ENCODE peak calls at places on chromosome X, in four cellular contexts. U is CD4-positive, alpha-beta T cell; P is PC-3; Q is HCT116. M is an unnamed sample.

GRCh38 chrX:154548028-154548316 is 552 bp downstream of the IKBKG start:
- DNase-seq in U (no peak), P (no peak), Q (no peak), M (no peak)

GRCh38 chrX:17860811-17861495 is at the start of gene RAI2:
- DNase-seq in U (peak; percentile 3), P (no peak), Q (no peak), M (peak; percentile 19)

GRCh38 chrX:11261260-11261659 is 32.0 kb upstream of the AMELX start:
- DNase-seq in U (no peak), P (peak; percentile 82), Q (no peak), M (no peak)

GRCh38 chrX:508163-508562 is 121.5 kb upstream of the PPP2R3B start:
- DNase-seq in U (no peak), P (no peak), Q (no peak), M (no peak)

GRCh38 chrX:84168095-84168494 is 19.9 kb downstream of the RPS6KA6 start:
- DNase-seq in U (no peak), P (peak; percentile 82), Q (no peak), M (no peak)

GRCh38 chrX:54721424-54721823 is 76.6 kb downstream of the ITIH6 start:
- DNase-seq in U (no peak), P (peak; percentile 76), Q (peak; percentile 38), M (peak; percentile 27)

GRCh38 chrX:866441-866990 is 235.9 kb downstream of the SHOX start:
- DNase-seq in U (no peak), P (no peak), Q (no peak), M (no peak)

GRCh38 chrX:47898024-47898423 is 61.3 kb downstream of the ZNF81 start:
- DNase-seq in U (no peak), P (no peak), Q (no peak), M (no peak)

GRCh38 chrX:43000121-43000520 is 222.2 kb upstream of the PPP1R2C start:
- DNase-seq in U (no peak), P (no peak), Q (no peak), M (no peak)

GRCh38 chrX:117996408-117996807 is 120.2 kb downstream of the KLHL13 start:
- DNase-seq in U (no peak), P (no peak), Q (no peak), M (no peak)

GRCh38 chrX:82412851-82413250 is 1095.2 kb upstream of the POU3F4 start:
- DNase-seq in U (no peak), P (peak; percentile 34), Q (peak; percentile 1), M (no peak)

GRCh38 chrX:53084043-53084570 is 1.9 kb downstream of the TSPYL2 start:
- DNase-seq in U (no peak), P (no peak), Q (no peak), M (no peak)

GRCh38 chrX:41824551-41824950 is 98.8 kb downstream of the CASK start:
- DNase-seq in U (no peak), P (peak; percentile 20), Q (peak; percentile 51), M (peak; percentile 22)

GRCh38 chrX:131073607-131074006 is 15.5 kb downstream of the ARHGAP36 start:
- DNase-seq in U (no peak), P (no peak), Q (no peak), M (no peak)

GRCh38 chrX:49172280-49172780 is 632 bp downstream of the PLP2 start:
- DNase-seq in U (peak; percentile 48), P (peak; percentile 64), Q (no peak), M (peak; percentile 78)

GRCh38 chrX:39983715-39984114 is 114.0 kb downstream of the BCOR start:
- DNase-seq in U (no peak), P (no peak), Q (no peak), M (no peak)

GRCh38 chrX:37763400-37763799 is 16.5 kb upstream of the CYBB start:
- DNase-seq in U (no peak), P (no peak), Q (no peak), M (no peak)

GRCh38 chrX:129686422-129686948 is 31.7 kb upstream of the APLN start:
- DNase-seq in U (no peak), P (no peak), Q (no peak), M (no peak)

GRCh38 chrX:40411350-40412111 is 169.2 kb upstream of the ATP6AP2 start:
- DNase-seq in U (no peak), P (no peak), Q (no peak), M (no peak)

GRCh38 chrX:119604778-119605177 is 1.4 kb downstream of the NKRF start:
- DNase-seq in U (no peak), P (no peak), Q (no peak), M (no peak)

GRCh38 chrX:20140410-20140809 is 1.2 kb downstream of the EIF1AX start:
- DNase-seq in U (no peak), P (no peak), Q (no peak), M (no peak)

GRCh38 chrX:20143539-20143938 is 1.9 kb upstream of the EIF1AX start:
- DNase-seq in U (no peak), P (no peak), Q (no peak), M (no peak)

GRCh38 chrX:20141281-20142220 is at the start of gene EIF1AX:
- DNase-seq in U (peak; percentile 89), P (peak; percentile 97), Q (peak; percentile 92), M (peak; percentile 96)

GRCh38 chrX:20143111-20143510 is 1.5 kb upstream of the EIF1AX start:
- DNase-seq in U (no peak), P (no peak), Q (no peak), M (no peak)

GRCh38 chrX:20139966-20140365 is 1.7 kb downstream of the EIF1AX start:
- DNase-seq in U (no peak), P (peak; percentile 43), Q (no peak), M (no peak)
- TF ChIP-seq CTCF in U (no peak), P (no peak), Q (no peak), M (no peak)

DNA sequence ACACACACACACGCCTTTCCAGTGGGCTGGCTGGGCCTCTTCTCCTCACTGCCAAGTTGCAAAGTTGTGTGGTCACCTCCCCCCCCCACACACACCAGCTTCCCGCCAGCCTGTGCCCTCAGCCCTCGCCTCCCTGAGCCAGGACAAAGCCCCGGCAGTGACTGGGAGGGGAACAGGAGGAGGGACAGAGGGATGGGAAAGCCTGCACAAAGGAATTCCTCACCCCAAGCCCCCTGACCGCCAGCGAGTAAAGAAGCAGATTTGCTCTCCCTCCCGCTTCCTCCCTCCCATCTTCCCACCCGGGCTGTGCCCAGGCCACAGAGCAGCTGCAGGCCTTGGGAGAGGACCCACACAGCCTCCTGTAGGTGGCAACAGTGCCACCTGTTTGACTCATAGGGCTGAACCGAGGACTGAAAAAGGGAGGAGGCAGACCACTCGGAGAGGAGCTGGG is at the start of gene GDPD2:
- DNase-seq in U (no peak), P (peak; percentile 54), Q (no peak), M (peak; percentile 60)
- TF ChIP-seq CTCF in U (no peak), P (peak; percentile 63), Q (peak; percentile 26), M (peak; percentile 33)

GRCh38 chrX:98516120-98516519 is 1632.4 kb downstream of the RPA4 start:
- DNase-seq in U (no peak), P (no peak), Q (no peak), M (no peak)
- TF ChIP-seq CTCF in U (no peak), P (no peak), Q (no peak), M (no peak)

GRCh38 chrX:30626402-30626801 is 26.8 kb upstream of the GK start:
- DNase-seq in U (no peak), P (no peak), Q (no peak), M (no peak)
- TF ChIP-seq CTCF in U (no peak), P (no peak), Q (no peak), M (no peak)